ENCODE peak calls at places on chromosomes 6 and 20, in five cellular contexts. N is Peyer's patch, Z is K562, X is breast epithelium, F is cardiac fibroblast. W is an unnamed sample.

GRCh38 chr6:33807606-33808005 is 3.8 kb upstream of the MLN start:
- DNase-seq in Z (no peak), X (no peak), N (no peak), F (no peak), W (no peak)

GRCh38 chr6:128492386-128492785 is 28.0 kb downstream of the PTPRK start:
- DNase-seq in F (peak), Z (no peak), N (no peak), X (peak), W (no peak)

GRCh38 chr6:137852346-137852745 is 14.7 kb upstream of the TNFAIP3 start:
- DNase-seq in N (no peak), Z (no peak), X (no peak), F (peak), W (no peak)

GRCh38 chr6:118574051-118574865 is 26.2 kb downstream of the PLN start:
- DNase-seq in X (no peak), F (peak), Z (no peak), N (no peak), W (no peak)

GRCh38 chr20:50320910-50321796 is 130.5 kb downstream of the CEBPB start:
- DNase-seq in F (peak), X (peak), N (peak), Z (peak), W (no peak)

GRCh38 chr20:43375586-43375985 is 82.1 kb upstream of the SRSF6 start:
- DNase-seq in Z (no peak), N (no peak), X (no peak), F (no peak), W (no peak)

GRCh38 chr6:73169111-73169510 is 56.2 kb downstream of the KHDC1L start:
- DNase-seq in Z (no peak), X (no peak), F (no peak), N (no peak), W (no peak)

GRCh38 chr6:112214749-112215269 is 39.6 kb downstream of the LAMA4 start:
- DNase-seq in X (no peak), F (peak), N (no peak), Z (no peak), W (no peak)

GRCh38 chr20:23278172-23278571 is 72.4 kb upstream of the NXT1 start:
- DNase-seq in X (no peak), N (no peak), F (no peak), Z (no peak), W (no peak)

GRCh38 chr6:83603560-83603959 is 91.2 kb downstream of the PRSS35 start:
- DNase-seq in X (no peak), Z (no peak), N (no peak), F (no peak), W (no peak)

GRCh38 chr6:83609248-83609647 is 96.9 kb downstream of the PRSS35 start:
- DNase-seq in N (no peak), X (no peak), Z (no peak), F (no peak), W (no peak)

GRCh38 chr6:83600531-83600930 is 88.2 kb downstream of the PRSS35 start:
- DNase-seq in F (no peak), Z (no peak), X (no peak), N (no peak), W (no peak)

GRCh38 chr6:83601119-83601518 is 88.8 kb downstream of the PRSS35 start:
- DNase-seq in N (no peak), Z (no peak), X (no peak), F (no peak), W (no peak)

GRCh38 chr6:83605517-83605916 is 93.2 kb downstream of the PRSS35 start:
- DNase-seq in F (no peak), X (no peak), Z (no peak), N (no peak), W (no peak)
- TF ChIP-seq CTCF in F (no peak), X (no peak), Z (peak), N (no peak), W (no peak)

DNA sequence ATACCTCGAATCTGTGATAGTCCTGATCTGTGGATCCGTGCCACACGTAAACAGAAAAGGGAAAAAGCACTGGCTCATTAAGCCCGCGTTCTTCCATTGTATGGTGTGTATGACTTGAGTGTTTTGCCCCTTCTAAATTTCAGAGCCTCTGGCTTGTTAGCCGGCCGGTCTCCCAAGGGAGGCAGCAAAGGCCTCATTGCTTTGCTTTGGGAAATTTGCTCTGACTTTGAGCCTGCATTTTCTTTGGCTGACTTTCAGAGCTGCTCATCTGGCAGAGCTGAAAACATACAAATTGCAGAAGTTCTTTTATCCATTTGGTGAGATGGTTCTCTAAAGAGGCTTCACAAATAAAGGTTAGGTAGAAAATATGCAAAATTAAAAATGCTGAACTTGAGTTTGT is 123.0 kb downstream of the UTRN start:
- DNase-seq in X (no peak), F (peak), Z (no peak), N (no peak), W (no peak)
- TF ChIP-seq CTCF in X (no peak), F (no peak), Z (no peak), N (no peak), W (no peak)

GRCh38 chr6:14082771-14083170 is 34.8 kb upstream of the CD83 start:
- DNase-seq in X (no peak), Z (no peak), F (no peak), N (no peak), W (no peak)
- TF ChIP-seq CTCF in X (no peak), Z (no peak), F (no peak), N (no peak), W (no peak)

GRCh38 chr6:4800662-4801061 is 24.5 kb downstream of the CDYL start:
- DNase-seq in Z (no peak), X (no peak), N (no peak), F (no peak), W (no peak)
- TF ChIP-seq CTCF in Z (no peak), X (no peak), N (no peak), F (no peak), W (no peak)

DNA sequence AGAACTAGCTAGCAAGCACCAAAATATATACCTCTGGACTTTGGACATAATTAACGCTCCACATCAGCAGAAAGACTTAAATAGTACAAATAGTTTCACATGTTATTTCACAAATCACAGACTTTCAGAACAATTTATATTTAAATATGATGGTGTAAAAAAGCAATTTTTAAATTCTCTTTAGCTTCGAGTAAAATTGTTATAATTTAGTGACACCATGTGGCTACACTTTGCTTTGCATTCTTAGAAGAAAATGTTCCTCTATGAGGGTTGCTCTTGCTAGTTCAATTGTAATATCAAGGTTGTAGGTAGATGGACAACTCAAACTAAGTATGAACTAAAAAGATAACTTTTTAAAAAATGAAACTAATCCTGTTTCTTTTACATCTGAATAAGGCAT is 69.0 kb downstream of the BTBD9 start:
- DNase-seq in F (peak), Z (no peak), N (no peak), X (no peak), W (no peak)
- TF ChIP-seq CTCF in F (peak), Z (peak), N (peak), X (no peak), W (no peak)

GRCh38 chr6:90868656-90869055 is 281.8 kb upstream of the MAP3K7 start:
- DNase-seq in X (no peak), Z (no peak), N (no peak), F (no peak), W (no peak)
- TF ChIP-seq CTCF in X (no peak), Z (no peak), N (no peak), F (no peak), W (no peak)

GRCh38 chr20:48599748-48600469 is 227.9 kb downstream of the PREX1 start:
- DNase-seq in X (peak), F (no peak), Z (no peak), N (no peak), W (no peak)

GRCh38 chr20:48599106-48599747 is 228.6 kb downstream of the PREX1 start:
- DNase-seq in F (no peak), N (no peak), X (peak), Z (no peak), W (no peak)

GRCh38 chr20:48601798-48602197 is 226.0 kb downstream of the PREX1 start:
- DNase-seq in N (peak), Z (no peak), F (no peak), X (peak), W (no peak)

GRCh38 chr20:48603116-48603818 is 224.5 kb downstream of the PREX1 start:
- DNase-seq in F (no peak), N (peak), Z (no peak), X (peak), W (no peak)

GRCh38 chr20:48600470-48600945 is 227.3 kb downstream of the PREX1 start:
- DNase-seq in Z (no peak), X (peak), F (no peak), N (no peak), W (no peak)
- TF ChIP-seq CTCF in Z (no peak), X (no peak), F (no peak), N (no peak), W (no peak)

W was measured in natural killer cell.